ENCODE peak calls at places on chromosomes 13 and 19, in eight cellular contexts. J is cardiac muscle cell; E is RWPE2; U is PC-3; T is stomach; S is esophagus muscularis mucosa; I is choroid plexus epithelial cell; L is CD4-positive, alpha-beta T cell. X is an unnamed sample.

GRCh38 chr13:41562083-41562482 is 104.7 kb downstream of the RGCC start:
- DNase-seq in T (no peak), I (peak; percentile 97), S (no peak), U (no peak), E (no peak), L (no peak), J (no peak), X (peak; percentile 41)

GRCh38 chr19:56596676-56597075 is 1.6 kb downstream of the ZNF71 start:
- DNase-seq in I (no peak), L (no peak), T (no peak), E (no peak), U (no peak), S (no peak), J (no peak), X (no peak)

GRCh38 chr13:99058527-99059495 is 80.9 kb upstream of the DOCK9 start:
- DNase-seq in J (no peak), I (no peak), E (no peak), T (no peak), S (no peak), L (no peak), U (no peak), X (no peak)

GRCh38 chr19:27742041-27742440 is 1470.9 kb downstream of the UQCRFS1 start:
- DNase-seq in J (no peak), E (no peak), I (no peak), L (no peak), T (no peak), S (no peak), U (no peak), X (no peak)

GRCh38 chr19:8445488-8446001 is 770 bp downstream of the HNRNPM start:
- DNase-seq in E (no peak), T (peak; percentile 67), S (no peak), L (peak; percentile 52), U (peak; percentile 46), I (peak; percentile 43), J (peak; percentile 69), X (peak; percentile 55)

GRCh38 chr19:9645466-9645865 is 24.4 kb upstream of the ZNF561 start:
- DNase-seq in U (peak; percentile 18), S (no peak), L (no peak), E (no peak), I (peak; percentile 4), T (no peak), J (no peak), X (no peak)

GRCh38 chr13:40170982-40171381 is 495.5 kb downstream of the FOXO1 start:
- DNase-seq in U (peak; percentile 71), T (no peak), S (no peak), E (no peak), I (no peak), J (no peak), L (no peak), X (no peak)

GRCh38 chr19:34291235-34291634 is 36.9 kb downstream of the GARRE1 start:
- DNase-seq in I (no peak), S (no peak), T (no peak), J (no peak), L (no peak), U (no peak), E (no peak), X (no peak)

GRCh38 chr19:34960103-34960805 is 3.8 kb downstream of the ZNF792 start:
- DNase-seq in L (no peak), T (no peak), E (no peak), U (peak; percentile 78), S (no peak), I (peak; percentile 51), J (no peak), X (no peak)

GRCh38 chr13:77918391-77919261 is at the start of gene EDNRB:
- DNase-seq in U (no peak), T (peak; percentile 27), J (peak; percentile 59), L (no peak), S (no peak), I (peak; percentile 57), E (peak; percentile 47), X (no peak)

DNA sequence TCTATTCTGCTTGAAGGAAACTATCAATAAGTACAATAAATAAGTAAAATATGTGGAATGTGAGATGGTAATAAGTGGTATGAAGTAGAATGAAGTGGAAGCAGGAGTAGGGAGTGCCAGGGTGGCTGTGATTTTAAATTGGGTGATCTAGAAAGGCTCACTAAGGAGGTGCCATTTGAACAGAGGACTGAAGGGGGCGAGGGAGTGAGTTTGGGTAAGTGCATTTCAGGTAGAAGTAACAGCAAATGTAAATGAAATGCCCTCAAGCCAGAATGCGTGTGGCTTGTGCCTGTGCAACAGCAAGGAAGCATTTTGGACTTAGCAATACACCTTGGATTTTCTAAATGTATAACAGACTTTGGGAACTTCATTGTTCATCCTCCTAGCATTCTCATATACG is 77.1 kb downstream of the CCNA1 start:
- DNase-seq in L (no peak), T (no peak), I (no peak), J (no peak), S (no peak), U (peak; percentile 22), E (no peak), X (no peak)
- TF ChIP-seq CTCF in L (no peak), T (no peak), I (peak; percentile 21), J (peak; percentile 7), S (no peak), U (peak; percentile 31), E (no peak), X (peak; percentile 15)

DNA sequence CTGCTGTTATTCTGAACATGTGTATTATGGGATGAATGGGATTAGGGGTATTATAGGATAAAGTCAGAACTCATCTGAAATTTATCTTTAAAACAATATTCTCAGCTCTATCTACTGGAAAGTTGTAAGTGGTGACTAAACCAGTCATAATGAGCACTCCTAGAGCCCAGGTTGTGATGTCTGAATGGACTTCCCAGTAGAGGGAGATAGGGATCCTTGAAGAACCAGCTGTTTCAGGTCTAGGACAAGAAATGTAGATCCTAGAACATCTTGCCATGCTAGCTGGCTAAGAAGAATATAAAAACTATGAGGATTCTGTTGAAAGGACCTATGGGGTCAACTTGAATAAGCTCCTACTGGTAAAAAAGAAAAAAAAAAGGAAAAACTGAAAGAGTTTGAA is 310.8 kb downstream of the SLC7A1 start:
- DNase-seq in I (peak; percentile 4), J (no peak), L (no peak), U (no peak), S (no peak), E (no peak), T (no peak), X (no peak)
- TF ChIP-seq CTCF in I (no peak), J (no peak), L (no peak), U (no peak), S (no peak), E (no peak), T (no peak), X (no peak)

GRCh38 chr13:23778007-23778687 is 111.1 kb downstream of the MIPEP start:
- DNase-seq in E (no peak), I (peak; percentile 43), S (no peak), T (no peak), L (no peak), U (no peak), J (no peak), X (no peak)
- TF ChIP-seq CTCF in E (no peak), I (peak; percentile 44), S (no peak), T (no peak), L (peak; percentile 12), U (peak; percentile 19), J (peak; percentile 29), X (no peak)

GRCh38 chr13:33874871-33875270 is 56.9 kb downstream of the RFC3 start:
- DNase-seq in J (no peak), U (peak; percentile 4), E (no peak), L (no peak), S (no peak), I (no peak), T (no peak), X (no peak)
- TF ChIP-seq CTCF in J (peak; percentile 9), U (peak; percentile 45), E (no peak), L (no peak), S (no peak), I (peak; percentile 29), T (no peak), X (no peak)

GRCh38 chr13:97026759-97027555 is 32.7 kb upstream of the OXGR1 start:
- DNase-seq in E (no peak), U (no peak), L (no peak), S (no peak), I (no peak), J (no peak), T (no peak), X (no peak)

GRCh38 chr13:97028441-97029299 is 34.4 kb upstream of the OXGR1 start:
- DNase-seq in J (peak; percentile 50), T (peak; percentile 67), I (peak; percentile 68), U (peak; percentile 76), E (no peak), L (peak; percentile 36), S (no peak), X (peak; percentile 78)

GRCh38 chr13:97030705-97031452 is 36.6 kb upstream of the OXGR1 start:
- DNase-seq in I (peak; percentile 91), J (peak; percentile 36), T (no peak), E (no peak), U (peak; percentile 60), S (no peak), L (no peak), X (no peak)
- TF ChIP-seq CTCF in I (peak; percentile 56), J (peak; percentile 39), T (no peak), E (peak; percentile 44), U (peak; percentile 58), S (no peak), L (no peak), X (no peak)

DNA sequence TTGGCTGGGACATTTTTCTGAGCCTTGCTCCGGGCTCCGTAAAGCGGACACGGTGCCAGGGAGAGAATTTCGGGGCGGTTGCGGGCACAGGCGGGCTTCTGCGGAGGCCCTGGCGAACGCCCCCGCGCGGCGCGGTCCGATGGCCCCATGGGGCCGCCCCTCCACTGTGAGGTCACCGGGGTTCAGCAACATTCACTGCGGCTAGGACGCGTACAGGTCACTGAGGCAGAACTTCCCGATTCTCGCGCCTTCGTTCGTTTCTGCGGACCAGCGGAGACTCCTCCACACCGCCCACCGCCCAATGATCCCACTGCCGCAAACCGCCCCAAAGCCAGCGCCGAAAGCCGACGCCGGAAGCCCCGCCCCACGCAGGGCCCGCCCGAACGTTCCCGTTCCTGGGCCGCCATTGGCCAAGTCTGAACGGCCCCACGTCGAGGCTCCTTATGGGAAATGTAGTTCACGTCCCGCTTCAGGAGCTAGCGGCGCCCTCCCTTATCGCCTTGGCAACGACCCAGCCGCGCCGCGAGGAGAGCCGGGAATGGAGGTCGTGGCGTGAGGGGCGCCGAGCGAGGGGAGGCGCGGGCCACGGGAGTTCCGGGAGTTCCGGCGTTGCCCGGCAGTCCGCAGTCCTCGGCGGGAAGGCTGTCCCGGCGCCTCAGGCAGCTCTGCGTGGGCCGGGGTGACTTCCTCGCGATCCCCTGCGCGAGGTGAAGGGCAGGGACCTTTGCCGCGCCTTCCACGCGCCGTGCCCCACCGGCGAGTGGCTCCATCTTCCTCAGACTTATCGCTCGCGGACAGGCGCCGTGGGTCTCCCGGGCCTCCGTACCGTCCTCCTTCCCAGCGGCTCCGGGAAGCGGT is at the start of gene ZNF584:
- DNase-seq in U (peak; percentile 96), E (peak; percentile 95), J (peak; percentile 98), I (peak; percentile 95), L (peak; percentile 94), T (peak; percentile 94), S (peak; percentile 98), X (peak; percentile 91)
- TF ChIP-seq CTCF in U (peak; percentile 53), E (peak; percentile 7), J (peak; percentile 25), I (no peak), L (no peak), T (no peak), S (no peak), X (no peak)

X was measured in mesothelial cell of epicardium.